ENCODE peak calls at places on chromosomes 5 and 9, in seven cellular contexts. S is kidney epithelial cell; U is lower leg skin; Q is astrocyte of the spinal cord; L is A549; F is astrocyte; T is CD8-positive, alpha-beta T cell. P is an unnamed sample.

GRCh38 chr9:4786599-4786998 is 6.1 kb upstream of the RCL1 start:
- DNase-seq in S (no peak), F (no peak), T (no peak), Q (no peak), L (no peak), U (no peak), P (no peak)

GRCh38 chr9:86126998-86127972 is 27.9 kb upstream of the GOLM1 start:
- DNase-seq in L (peak; percentile 94), Q (peak; percentile 96), T (no peak), U (peak; percentile 78), F (peak; percentile 96), S (peak; percentile 93), P (peak; percentile 39)

GRCh38 chr9:96874947-96875459 is 20.7 kb upstream of the ZNF782 start:
- DNase-seq in S (peak; percentile 93), Q (peak; percentile 71), F (peak; percentile 43), L (peak; percentile 49), T (no peak), U (no peak), P (no peak)

GRCh38 chr5:61277190-61277589 is 54.9 kb upstream of the ZSWIM6 start:
- DNase-seq in U (no peak), L (peak; percentile 43), Q (peak; percentile 63), T (no peak), F (peak; percentile 49), S (no peak), P (no peak)

GRCh38 chr9:29976981-29977380 is 2403.7 kb upstream of the C9orf72 start:
- DNase-seq in U (no peak), Q (no peak), L (no peak), T (no peak), S (no peak), F (no peak), P (no peak)

GRCh38 chr5:72079288-72079687 is 28.0 kb upstream of the MAP1B start:
- DNase-seq in T (no peak), L (peak; percentile 52), Q (no peak), U (no peak), F (no peak), S (no peak), P (no peak)

GRCh38 chr5:68178579-68178978 is 37.0 kb upstream of the PIK3R1 start:
- DNase-seq in U (no peak), T (no peak), L (peak; percentile 27), Q (no peak), F (peak; percentile 55), S (no peak), P (no peak)

GRCh38 chr5:89596821-89597220 is 713.8 kb upstream of the MEF2C start:
- DNase-seq in Q (no peak), S (no peak), U (no peak), T (no peak), F (no peak), L (no peak), P (no peak)

GRCh38 chr5:94920570-94920969 is 302.1 kb downstream of the SLF1 start:
- DNase-seq in F (no peak), L (no peak), Q (no peak), S (no peak), U (no peak), T (no peak), P (no peak)

GRCh38 chr9:32839486-32839885 is 56.1 kb downstream of the TMEM215 start:
- DNase-seq in T (no peak), S (no peak), L (no peak), Q (no peak), F (no peak), U (no peak), P (no peak)

GRCh38 chr5:180291234-180291940 is 496 bp downstream of the MAPK9 start:
- DNase-seq in T (no peak), S (no peak), Q (no peak), F (no peak), L (no peak), U (peak; percentile 85), P (no peak)

GRCh38 chr9:90189306-90189705 is 453.3 kb downstream of the DIRAS2 start:
- DNase-seq in S (no peak), L (no peak), Q (no peak), T (no peak), F (no peak), U (no peak), P (no peak)

GRCh38 chr5:31860726-31861432 is 221.9 kb downstream of the PDZD2 start:
- DNase-seq in F (no peak), Q (no peak), U (peak; percentile 21), S (no peak), T (no peak), L (no peak), P (no peak)

GRCh38 chr5:180304431-180305375 is 12.8 kb upstream of the MAPK9 start:
- DNase-seq in L (no peak), F (no peak), U (no peak), S (no peak), Q (no peak), T (no peak), P (no peak)

DNA sequence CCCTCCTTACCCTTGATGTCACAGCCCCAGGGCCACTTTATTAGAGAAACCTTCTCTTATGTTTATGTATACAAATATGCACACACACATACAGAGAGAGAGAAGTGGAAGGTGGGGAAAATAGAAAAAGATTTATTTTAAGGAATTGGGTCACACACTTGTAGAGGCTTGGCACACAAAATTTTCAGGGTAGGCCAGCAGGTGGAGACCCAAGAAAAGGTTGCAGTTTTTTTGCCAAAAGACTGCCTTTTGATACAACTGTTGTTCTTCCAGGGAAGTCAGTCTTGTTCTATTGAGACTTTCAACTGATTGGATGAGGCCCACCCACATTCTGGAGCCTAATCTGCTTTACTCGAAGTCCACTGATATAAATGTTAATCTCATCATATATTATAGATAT is 131.1 kb upstream of the PPP1R2B start:
- DNase-seq in F (no peak), U (no peak), Q (no peak), S (no peak), T (no peak), L (no peak), P (no peak)
- TF ChIP-seq CTCF in F (no peak), U (no peak), Q (no peak), S (no peak), T (no peak), L (no peak), P (no peak)

DNA sequence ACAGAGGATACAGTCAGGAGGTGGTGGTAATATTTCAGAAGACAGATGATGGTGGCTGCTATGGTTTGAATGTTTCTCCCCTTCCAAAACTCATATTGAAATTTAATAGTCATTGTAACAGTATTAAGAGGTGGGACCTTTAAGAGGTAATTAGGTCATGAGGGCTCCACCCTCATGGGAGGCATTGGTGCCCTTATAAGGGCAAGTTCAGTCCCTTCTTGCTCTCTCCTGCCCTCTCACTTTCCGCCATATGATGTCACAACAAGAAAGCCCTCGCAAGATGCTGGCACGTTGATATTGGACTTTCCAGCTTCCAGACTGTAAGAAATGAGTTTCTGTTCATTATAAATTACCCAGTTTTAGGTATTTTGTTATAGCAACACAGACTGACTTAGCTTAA is 274.9 kb downstream of the PDE4D start:
- DNase-seq in U (no peak), Q (no peak), T (no peak), L (peak; percentile 54), S (no peak), F (no peak), P (no peak)
- TF ChIP-seq CTCF in U (no peak), Q (no peak), T (no peak), L (no peak), S (no peak), F (no peak), P (no peak)

DNA sequence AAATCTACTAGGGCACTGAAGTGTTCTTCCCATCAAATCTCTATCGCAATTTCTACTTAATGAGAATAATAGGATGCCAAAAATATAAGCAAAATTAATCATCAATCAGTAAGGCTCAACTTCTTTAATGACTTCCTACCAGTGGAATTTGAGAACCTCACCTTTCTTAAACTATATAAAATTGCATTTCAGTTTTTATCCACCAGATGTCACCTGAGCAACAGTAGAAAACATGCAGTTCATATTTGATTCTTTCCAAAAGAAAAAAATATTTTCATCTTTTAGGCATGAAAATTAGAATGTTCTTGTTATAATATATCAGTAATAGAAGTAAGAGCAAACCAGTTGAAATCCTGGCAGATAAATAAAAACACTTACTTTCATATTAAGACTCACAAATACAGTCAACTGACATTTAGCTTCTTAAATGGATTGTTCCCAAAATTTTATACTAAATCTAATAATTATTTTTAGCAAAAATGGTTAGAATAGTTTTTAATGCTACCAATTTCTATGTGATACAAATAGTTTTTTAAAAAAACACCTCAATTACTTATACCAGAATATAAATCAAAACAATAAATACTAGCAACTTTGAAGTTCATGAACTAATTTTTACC is 13.4 kb upstream of the CCDC112 start:
- DNase-seq in L (peak; percentile 38), T (no peak), F (peak; percentile 41), Q (peak; percentile 62), U (no peak), S (no peak), P (no peak)
- TF ChIP-seq CTCF in L (peak; percentile 78), T (peak; percentile 81), F (peak; percentile 54), Q (peak; percentile 45), U (peak; percentile 30), S (peak; percentile 29), P (peak; percentile 75)

DNA sequence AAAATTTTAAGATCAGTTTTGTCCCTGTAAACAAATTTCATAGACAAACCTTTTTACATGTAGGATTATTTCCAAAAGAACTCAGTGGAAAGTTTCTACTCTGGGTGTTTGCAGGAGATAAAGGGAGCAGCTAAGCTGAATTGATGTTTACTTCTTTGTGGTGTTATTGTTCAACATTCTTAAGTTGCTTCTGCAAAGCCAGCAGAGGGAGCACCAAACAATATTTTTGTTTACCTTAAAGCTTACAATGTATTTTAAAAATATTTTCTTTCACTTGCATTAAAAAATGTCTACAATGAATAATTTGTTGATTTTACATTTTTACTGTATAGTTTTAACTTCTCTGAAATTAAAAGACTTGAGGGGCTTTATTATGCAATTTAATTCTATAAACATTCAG is 135.5 kb downstream of the ATG10 start:
- DNase-seq in U (no peak), Q (peak; percentile 13), T (no peak), F (peak; percentile 6), S (no peak), L (peak; percentile 40), P (no peak)
- TF ChIP-seq CTCF in U (no peak), Q (peak; percentile 45), T (no peak), F (peak; percentile 25), S (peak; percentile 37), L (peak; percentile 63), P (peak; percentile 12)

GRCh38 chr5:177554474-177555111 is at the start of gene FAM193B:
- DNase-seq in Q (peak; percentile 91), U (peak; percentile 99), F (peak; percentile 70), S (peak; percentile 41), L (peak; percentile 92), T (peak; percentile 94), P (peak; percentile 77)
- TF ChIP-seq CTCF in Q (peak; percentile 15), U (no peak), F (peak; percentile 5), S (peak; percentile 32), L (peak; percentile 8), T (no peak), P (no peak)

GRCh38 chr5:173010547-173011464 is 27.2 kb downstream of the ATP6V0E1 start:
- DNase-seq in L (peak; percentile 54), S (no peak), F (no peak), Q (no peak), T (no peak), U (peak; percentile 87), P (no peak)
- TF ChIP-seq CTCF in L (no peak), S (peak; percentile 28), F (no peak), Q (peak; percentile 38), T (no peak), U (no peak), P (no peak)

GRCh38 chr9:108933641-108934322 is at the start of gene ELP1:
- DNase-seq in S (peak; percentile 83), T (peak; percentile 86), U (peak; percentile 98), F (peak; percentile 91), L (peak; percentile 93), Q (peak; percentile 96), P (peak; percentile 95)
- TF ChIP-seq CTCF in S (peak; percentile 40), T (no peak), U (no peak), F (peak; percentile 6), L (peak; percentile 35), Q (peak; percentile 47), P (no peak)

GRCh38 chr9:99326112-99326916 is 104.2 kb downstream of the SEC61B start:
- DNase-seq in F (peak; percentile 2), S (no peak), Q (no peak), T (no peak), L (peak; percentile 9), U (no peak), P (no peak)
- TF ChIP-seq CTCF in F (no peak), S (no peak), Q (no peak), T (no peak), L (no peak), U (no peak), P (no peak)